ENCODE peak calls at places on chromosome 7, in five cellular contexts. One of them, this sample, is unnamed. For H3K4me1, the result is how much of the 10 kb centered on the place peaks cover.

GRCh38 chr7:13603661-13604060 is 385.8 kb downstream of the ETV1 start:
- DNase-seq in adrenal gland: no peak
- DNase-seq in H9: no peak
- DNase-seq in psoas muscle: no peak
- DNase-seq in GM23338: no peak
- DNase-seq in this sample: no peak

GRCh38 chr7:96200740-96201139 is 121.2 kb downstream of the SLC25A13 start:
- DNase-seq in H9: no peak
- DNase-seq in GM23338: no peak
- DNase-seq in psoas muscle: no peak
- DNase-seq in adrenal gland: no peak
- DNase-seq in this sample: no peak

GRCh38 chr7:74455933-74456332 is 2.2 kb downstream of the GTF2IRD1 start:
- DNase-seq in adrenal gland: peak
- DNase-seq in GM23338: no peak
- DNase-seq in psoas muscle: no peak
- DNase-seq in H9: no peak
- DNase-seq in this sample: peak

GRCh38 chr7:159310457-159311171 is 165.9 kb upstream of the VIPR2 start:
- DNase-seq in H9: no peak
- DNase-seq in adrenal gland: no peak
- DNase-seq in GM23338: no peak
- DNase-seq in psoas muscle: no peak
- DNase-seq in this sample: no peak

GRCh38 chr7:64046041-64046389 is 781 bp downstream of the ZNF727 start:
- DNase-seq in adrenal gland: no peak
- DNase-seq in H9: no peak
- DNase-seq in GM23338: no peak
- DNase-seq in psoas muscle: no peak
- DNase-seq in this sample: no peak

GRCh38 chr7:133676805-133677370 is 424.0 kb downstream of the EXOC4 start:
- DNase-seq in GM23338: no peak
- DNase-seq in adrenal gland: no peak
- DNase-seq in psoas muscle: no peak
- DNase-seq in H9: no peak
- DNase-seq in this sample: peak

GRCh38 chr7:119482209-119482608 is 790.8 kb upstream of the KCND2 start:
- DNase-seq in psoas muscle: no peak
- DNase-seq in GM23338: peak
- DNase-seq in H9: peak
- DNase-seq in adrenal gland: no peak
- DNase-seq in this sample: peak

GRCh38 chr7:105654095-105654686 is 72.9 kb upstream of the EFCAB10 start:
- DNase-seq in H9: no peak
- DNase-seq in GM23338: no peak
- DNase-seq in adrenal gland: no peak
- DNase-seq in psoas muscle: no peak
- DNase-seq in this sample: no peak

GRCh38 chr7:106947244-106947728 is 82.2 kb downstream of the PIK3CG start:
- DNase-seq in adrenal gland: peak
- DNase-seq in GM23338: peak
- DNase-seq in H9: peak
- DNase-seq in psoas muscle: no peak
- DNase-seq in this sample: peak

GRCh38 chr7:36047254-36047653 is 105.8 kb upstream of the EEPD1 start:
- DNase-seq in H9: no peak
- DNase-seq in psoas muscle: no peak
- DNase-seq in adrenal gland: no peak
- DNase-seq in GM23338: peak
- DNase-seq in this sample: peak

GRCh38 chr7:112985377-112985987 is 101.1 kb downstream of the GPR85 start:
- DNase-seq in H9: no peak
- DNase-seq in GM23338: peak
- DNase-seq in adrenal gland: no peak
- DNase-seq in psoas muscle: no peak
- DNase-seq in this sample: peak

GRCh38 chr7:151566897-151567320 is 47.2 kb upstream of the RHEB start:
- DNase-seq in psoas muscle: no peak
- DNase-seq in H9: no peak
- DNase-seq in adrenal gland: no peak
- DNase-seq in GM23338: peak
- DNase-seq in this sample: no peak

GRCh38 chr7:69994907-69995542 is 396.8 kb downstream of the AUTS2 start:
- DNase-seq in psoas muscle: no peak
- DNase-seq in GM23338: no peak
- DNase-seq in H9: no peak
- DNase-seq in adrenal gland: no peak
- DNase-seq in this sample: no peak

GRCh38 chr7:47346378-47346914 is 235.5 kb downstream of the TNS3 start:
- DNase-seq in adrenal gland: no peak
- DNase-seq in GM23338: no peak
- DNase-seq in H9: no peak
- DNase-seq in psoas muscle: no peak
- DNase-seq in this sample: no peak

GRCh38 chr7:41574377-41574776 is 128.5 kb downstream of the INHBA start:
- DNase-seq in adrenal gland: no peak
- DNase-seq in GM23338: no peak
- DNase-seq in H9: no peak
- DNase-seq in psoas muscle: no peak
- DNase-seq in this sample: peak

GRCh38 chr7:151518105-151518780 is 1.5 kb downstream of the RHEB start:
- DNase-seq in adrenal gland: peak
- DNase-seq in H9: no peak
- DNase-seq in GM23338: peak
- DNase-seq in psoas muscle: peak
- DNase-seq in this sample: peak

GRCh38 chr7:132828502-132828901 is 252.2 kb upstream of the PLXNA4 start:
- DNase-seq in GM23338: no peak
- DNase-seq in H9: no peak
- DNase-seq in adrenal gland: no peak
- DNase-seq in psoas muscle: no peak
- DNase-seq in this sample: no peak

GRCh38 chr7:23347007-23347681 is 48.0 kb downstream of the MALSU1 start:
- DNase-seq in H9: no peak
- DNase-seq in adrenal gland: no peak
- DNase-seq in psoas muscle: no peak
- DNase-seq in GM23338: no peak
- DNase-seq in this sample: no peak

GRCh38 chr7:24833548-24833947 is 76.3 kb upstream of the GSDME start:
- DNase-seq in GM23338: no peak
- DNase-seq in adrenal gland: no peak
- DNase-seq in psoas muscle: no peak
- DNase-seq in H9: no peak
- DNase-seq in this sample: no peak

GRCh38 chr7:94561841-94562514 is 52.4 kb downstream of the CASD1 start:
- DNase-seq in H9: no peak
- DNase-seq in psoas muscle: no peak
- DNase-seq in adrenal gland: no peak
- DNase-seq in GM23338: no peak
- DNase-seq in this sample: no peak

GRCh38 chr7:36985866-36986402 is 261.6 kb upstream of the AOAH start:
- DNase-seq in adrenal gland: no peak
- DNase-seq in GM23338: no peak
- DNase-seq in psoas muscle: no peak
- DNase-seq in H9: no peak
- DNase-seq in this sample: no peak

GRCh38 chr7:106218546-106218945 is 66.2 kb downstream of the NAMPT start:
- DNase-seq in psoas muscle: no peak
- DNase-seq in adrenal gland: no peak
- DNase-seq in GM23338: no peak
- DNase-seq in H9: no peak
- DNase-seq in this sample: peak

GRCh38 chr7:152710134-152710404 is 34.1 kb upstream of the XRCC2 start:
- DNase-seq in psoas muscle: no peak
- DNase-seq in adrenal gland: no peak
- DNase-seq in H9: no peak
- DNase-seq in GM23338: no peak
- DNase-seq in this sample: no peak

GRCh38 chr7:12294701-12295100 is 83.6 kb downstream of the TMEM106B start:
- DNase-seq in psoas muscle: no peak
- DNase-seq in GM23338: no peak
- DNase-seq in adrenal gland: no peak
- DNase-seq in H9: no peak
- DNase-seq in this sample: no peak

GRCh38 chr7:30268666-30269065 is 15.7 kb upstream of the ZNRF2 start:
- DNase-seq in H9: no peak
- DNase-seq in psoas muscle: no peak
- DNase-seq in adrenal gland: no peak
- DNase-seq in GM23338: no peak
- DNase-seq in this sample: peak

DNA sequence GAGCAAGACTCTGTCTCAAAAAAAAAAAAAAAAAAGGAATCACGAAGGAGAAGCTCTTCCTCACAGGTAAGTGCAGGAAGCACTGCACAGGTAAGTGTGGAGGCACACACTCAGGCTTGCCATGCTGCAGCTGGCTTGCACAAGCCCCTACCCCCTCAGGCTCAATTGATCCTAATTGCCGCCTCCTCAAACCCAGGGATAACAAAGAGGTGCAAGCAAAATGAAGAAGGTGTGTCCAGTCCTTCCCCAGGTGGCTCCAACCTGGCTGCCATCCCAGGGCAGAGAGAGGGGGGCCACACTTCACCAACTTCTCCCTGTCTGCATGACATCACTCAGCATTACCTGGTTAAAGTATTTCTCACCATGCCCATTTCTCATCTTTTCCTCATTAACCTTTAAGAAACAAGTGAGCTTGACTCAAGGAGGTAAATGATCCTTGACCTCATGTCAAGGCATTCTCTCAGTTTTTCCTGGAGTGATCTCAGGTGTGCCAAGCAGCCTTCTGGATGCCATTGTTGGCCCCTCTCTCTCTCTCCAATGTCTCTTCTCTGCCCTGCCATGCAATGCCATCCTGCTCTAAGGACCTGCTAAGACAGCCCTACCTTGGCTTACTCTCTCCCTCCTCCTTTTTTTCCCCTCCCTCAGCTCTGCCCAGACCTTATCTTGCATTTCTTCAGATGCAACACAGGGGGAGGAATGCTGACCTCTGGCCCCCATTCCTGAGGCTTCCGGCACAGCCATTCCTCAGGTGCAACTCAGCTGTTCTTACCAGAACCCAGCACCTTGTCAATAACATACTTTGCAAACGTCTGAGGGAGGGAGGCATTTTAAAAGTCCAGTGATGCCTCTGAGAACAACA is 13.1 kb upstream of the TRPV6 start:
- DNase-seq in psoas muscle: no peak
- DNase-seq in adrenal gland: no peak
- DNase-seq in H9: no peak
- DNase-seq in GM23338: peak
- DNase-seq in this sample: no peak
- H3K4me1 ChIP-seq in psoas muscle: under half
- H3K4me1 ChIP-seq in adrenal gland: under half
- H3K4me1 ChIP-seq in H9: under half
- H3K4me1 ChIP-seq in GM23338: under half
- H3K4me1 ChIP-seq in this sample: under half

GRCh38 chr7:2520808-2521146 is 1.2 kb downstream of the LFNG start:
- DNase-seq in psoas muscle: no peak
- DNase-seq in GM23338: no peak
- DNase-seq in H9: no peak
- DNase-seq in adrenal gland: no peak
- DNase-seq in this sample: no peak
- H3K4me1 ChIP-seq in psoas muscle: under half
- H3K4me1 ChIP-seq in GM23338: half or more
- H3K4me1 ChIP-seq in H9: under half
- H3K4me1 ChIP-seq in adrenal gland: half or more
- H3K4me1 ChIP-seq in this sample: under half

GRCh38 chr7:139698278-139698677 is 79.5 kb downstream of the HIPK2 start:
- DNase-seq in GM23338: no peak
- DNase-seq in adrenal gland: no peak
- DNase-seq in psoas muscle: no peak
- DNase-seq in H9: no peak
- DNase-seq in this sample: no peak

GRCh38 chr7:139700505-139701235 is 77.1 kb downstream of the HIPK2 start:
- DNase-seq in GM23338: no peak
- DNase-seq in psoas muscle: no peak
- DNase-seq in adrenal gland: no peak
- DNase-seq in H9: no peak
- DNase-seq in this sample: no peak

GRCh38 chr7:139698879-139699278 is 78.9 kb downstream of the HIPK2 start:
- DNase-seq in H9: no peak
- DNase-seq in GM23338: no peak
- DNase-seq in psoas muscle: no peak
- DNase-seq in adrenal gland: no peak
- DNase-seq in this sample: no peak

GRCh38 chr7:139701908-139702307 is 75.9 kb downstream of the HIPK2 start:
- DNase-seq in adrenal gland: no peak
- DNase-seq in H9: no peak
- DNase-seq in psoas muscle: no peak
- DNase-seq in GM23338: no peak
- DNase-seq in this sample: no peak

DNA sequence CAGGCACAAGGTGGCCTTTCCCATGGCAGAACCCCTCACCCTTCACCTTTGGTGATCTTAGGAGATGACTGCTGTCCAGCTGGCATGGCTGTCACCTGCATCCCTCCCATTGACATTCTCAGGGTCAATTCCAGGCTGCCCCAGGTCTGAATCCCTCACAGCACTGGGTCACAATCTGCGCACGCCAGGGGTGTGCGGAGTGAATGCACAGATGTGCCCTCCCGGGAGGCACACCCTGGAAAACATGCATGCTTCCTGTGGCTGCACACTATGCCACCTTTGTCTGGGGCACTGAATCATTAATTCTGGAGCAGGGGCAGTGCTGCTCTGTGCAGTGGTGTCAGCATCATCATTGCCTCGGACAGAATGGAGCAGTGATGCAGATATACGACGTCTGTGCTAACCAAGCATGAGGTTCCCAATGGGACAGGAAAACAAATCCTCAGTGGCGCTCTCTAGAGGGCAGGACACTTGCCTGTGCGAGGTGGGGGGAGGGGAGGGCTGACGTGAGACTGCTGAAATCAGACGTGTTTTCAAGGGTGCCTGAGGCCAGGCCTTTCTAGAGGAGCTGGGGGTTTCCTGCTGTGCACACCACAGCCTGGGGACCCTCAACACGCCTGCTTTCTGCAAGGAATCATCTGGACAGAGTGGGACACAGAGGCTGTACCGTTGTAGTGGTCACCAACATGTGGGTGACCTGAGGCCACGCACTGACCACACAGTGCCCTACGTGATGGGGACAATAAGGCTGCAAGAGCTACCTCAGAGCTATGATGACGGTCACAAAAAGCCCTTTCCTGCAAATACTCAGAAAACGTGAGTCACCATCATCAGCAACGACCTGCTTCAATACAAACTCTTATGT is 77.9 kb downstream of the HIPK2 start:
- DNase-seq in GM23338: peak
- DNase-seq in adrenal gland: no peak
- DNase-seq in psoas muscle: no peak
- DNase-seq in H9: peak
- DNase-seq in this sample: no peak
- H3K4me1 ChIP-seq in GM23338: under half
- H3K4me1 ChIP-seq in adrenal gland: under half
- H3K4me1 ChIP-seq in psoas muscle: under half
- H3K4me1 ChIP-seq in H9: under half
- H3K4me1 ChIP-seq in this sample: under half

DNA sequence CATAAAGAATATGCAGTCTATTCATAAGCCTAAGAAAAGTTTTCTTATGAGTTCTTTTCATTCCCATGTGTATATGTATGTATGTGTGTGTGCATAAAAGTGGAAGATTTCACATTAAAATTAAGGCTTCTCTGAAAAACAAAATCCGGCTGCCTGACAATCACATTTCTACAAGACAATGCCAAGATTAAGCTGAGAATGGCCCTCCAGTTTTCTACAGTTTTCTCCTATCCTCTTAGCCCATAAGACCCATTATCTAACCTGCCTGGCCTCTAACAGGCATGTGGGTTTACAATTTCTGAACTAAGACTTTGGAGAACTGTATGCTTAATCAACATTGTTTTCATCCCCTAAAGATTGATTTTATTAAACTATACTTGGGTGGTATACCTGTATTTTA is 446.0 kb upstream of the SEMA3A start:
- DNase-seq in psoas muscle: no peak
- DNase-seq in adrenal gland: no peak
- DNase-seq in H9: no peak
- DNase-seq in GM23338: peak
- DNase-seq in this sample: no peak
- H3K4me1 ChIP-seq in psoas muscle: under half
- H3K4me1 ChIP-seq in adrenal gland: under half
- H3K4me1 ChIP-seq in H9: under half
- H3K4me1 ChIP-seq in GM23338: under half
- H3K4me1 ChIP-seq in this sample: under half

This sample was measured in cardiac muscle cell.